ENCODE peak calls at places on chromosomes 13 and 19, in seven cellular contexts. One of them, this sample, is unnamed.

GRCh38 chr19:44640518-44640917 is 3.2 kb upstream of the PVR start:
- DNase-seq in Peyer's patch: no peak
- DNase-seq in PC-3: peak; percentile 82
- DNase-seq in choroid plexus epithelial cell: peak; percentile 31
- DNase-seq in astrocyte of the cerebellum: no peak
- DNase-seq in RWPE1: no peak
- DNase-seq in CD4-positive, alpha-beta T cell: no peak
- DNase-seq in this sample: no peak

GRCh38 chr13:43289458-43290255 is 266.3 kb downstream of the DNAJC15 start:
- DNase-seq in astrocyte of the cerebellum: no peak
- DNase-seq in PC-3: no peak
- DNase-seq in RWPE1: no peak
- DNase-seq in Peyer's patch: no peak
- DNase-seq in CD4-positive, alpha-beta T cell: no peak
- DNase-seq in choroid plexus epithelial cell: peak; percentile 16
- DNase-seq in this sample: no peak

GRCh38 chr19:42409477-42409876 is 17.7 kb downstream of the LIPE start:
- DNase-seq in CD4-positive, alpha-beta T cell: no peak
- DNase-seq in astrocyte of the cerebellum: no peak
- DNase-seq in PC-3: no peak
- DNase-seq in choroid plexus epithelial cell: no peak
- DNase-seq in Peyer's patch: no peak
- DNase-seq in RWPE1: no peak
- DNase-seq in this sample: no peak

GRCh38 chr13:40164137-40164536 is 502.3 kb downstream of the FOXO1 start:
- DNase-seq in PC-3: peak; percentile 25
- DNase-seq in RWPE1: peak; percentile 23
- DNase-seq in choroid plexus epithelial cell: peak; percentile 69
- DNase-seq in Peyer's patch: no peak
- DNase-seq in CD4-positive, alpha-beta T cell: no peak
- DNase-seq in astrocyte of the cerebellum: no peak
- DNase-seq in this sample: no peak

GRCh38 chr13:108835082-108835481 is 205.7 kb downstream of the MYO16 start:
- DNase-seq in choroid plexus epithelial cell: no peak
- DNase-seq in Peyer's patch: no peak
- DNase-seq in PC-3: no peak
- DNase-seq in astrocyte of the cerebellum: no peak
- DNase-seq in RWPE1: no peak
- DNase-seq in CD4-positive, alpha-beta T cell: no peak
- DNase-seq in this sample: no peak

GRCh38 chr19:5903502-5904301 is at the start of gene NDUFA11:
- DNase-seq in choroid plexus epithelial cell: peak; percentile 98
- DNase-seq in astrocyte of the cerebellum: peak; percentile 94
- DNase-seq in PC-3: peak; percentile 96
- DNase-seq in Peyer's patch: peak; percentile 99
- DNase-seq in RWPE1: peak; percentile 93
- DNase-seq in CD4-positive, alpha-beta T cell: peak; percentile 97
- DNase-seq in this sample: peak; percentile 96

GRCh38 chr13:76012091-76012721 is 376.1 kb downstream of the LMO7 start:
- DNase-seq in CD4-positive, alpha-beta T cell: no peak
- DNase-seq in Peyer's patch: no peak
- DNase-seq in RWPE1: no peak
- DNase-seq in astrocyte of the cerebellum: no peak
- DNase-seq in PC-3: peak; percentile 71
- DNase-seq in choroid plexus epithelial cell: peak; percentile 39
- DNase-seq in this sample: no peak

GRCh38 chr13:48233097-48233885 is at the start of gene ITM2B:
- DNase-seq in PC-3: peak; percentile 52
- DNase-seq in RWPE1: peak; percentile 79
- DNase-seq in astrocyte of the cerebellum: no peak
- DNase-seq in CD4-positive, alpha-beta T cell: peak; percentile 62
- DNase-seq in Peyer's patch: peak; percentile 75
- DNase-seq in choroid plexus epithelial cell: peak; percentile 77
- DNase-seq in this sample: peak; percentile 65

GRCh38 chr19:43784981-43785808 is 4.4 kb upstream of the KCNN4 start:
- DNase-seq in choroid plexus epithelial cell: peak; percentile 77
- DNase-seq in PC-3: peak; percentile 84
- DNase-seq in astrocyte of the cerebellum: no peak
- DNase-seq in CD4-positive, alpha-beta T cell: no peak
- DNase-seq in RWPE1: peak; percentile 70
- DNase-seq in Peyer's patch: peak; percentile 52
- DNase-seq in this sample: no peak

GRCh38 chr19:49149652-49150105 is 5.5 kb downstream of the HRC start:
- DNase-seq in Peyer's patch: no peak
- DNase-seq in PC-3: peak; percentile 74
- DNase-seq in astrocyte of the cerebellum: peak; percentile 74
- DNase-seq in CD4-positive, alpha-beta T cell: no peak
- DNase-seq in choroid plexus epithelial cell: peak; percentile 92
- DNase-seq in RWPE1: peak; percentile 87
- DNase-seq in this sample: no peak

GRCh38 chr19:33373701-33374405 is at the start of gene CEBPG:
- DNase-seq in CD4-positive, alpha-beta T cell: peak; percentile 37
- DNase-seq in choroid plexus epithelial cell: peak; percentile 74
- DNase-seq in astrocyte of the cerebellum: no peak
- DNase-seq in RWPE1: peak; percentile 70
- DNase-seq in Peyer's patch: peak; percentile 54
- DNase-seq in PC-3: peak; percentile 35
- DNase-seq in this sample: no peak

GRCh38 chr19:14718522-14719113 is 28.8 kb downstream of the ZNF333 start:
- DNase-seq in PC-3: no peak
- DNase-seq in Peyer's patch: no peak
- DNase-seq in astrocyte of the cerebellum: no peak
- DNase-seq in RWPE1: no peak
- DNase-seq in CD4-positive, alpha-beta T cell: no peak
- DNase-seq in choroid plexus epithelial cell: peak; percentile 2
- DNase-seq in this sample: no peak

GRCh38 chr13:45361596-45362206 is 20.7 kb upstream of the TPT1 start:
- DNase-seq in CD4-positive, alpha-beta T cell: no peak
- DNase-seq in astrocyte of the cerebellum: no peak
- DNase-seq in choroid plexus epithelial cell: no peak
- DNase-seq in RWPE1: peak; percentile 87
- DNase-seq in Peyer's patch: no peak
- DNase-seq in PC-3: peak; percentile 72
- DNase-seq in this sample: no peak

GRCh38 chr19:35585844-35586243 is at the start of gene PMIS2:
- DNase-seq in astrocyte of the cerebellum: no peak
- DNase-seq in Peyer's patch: no peak
- DNase-seq in PC-3: no peak
- DNase-seq in choroid plexus epithelial cell: peak; percentile 9
- DNase-seq in RWPE1: peak; percentile 38
- DNase-seq in CD4-positive, alpha-beta T cell: no peak
- DNase-seq in this sample: no peak

GRCh38 chr19:14218615-14219330 is 12.8 kb upstream of the ADGRL1 start:
- DNase-seq in choroid plexus epithelial cell: peak; percentile 29
- DNase-seq in astrocyte of the cerebellum: no peak
- DNase-seq in Peyer's patch: no peak
- DNase-seq in PC-3: no peak
- DNase-seq in RWPE1: no peak
- DNase-seq in CD4-positive, alpha-beta T cell: no peak
- DNase-seq in this sample: no peak

GRCh38 chr13:50400930-50401553 is 385.8 kb downstream of the KCNRG start:
- DNase-seq in astrocyte of the cerebellum: no peak
- DNase-seq in PC-3: no peak
- DNase-seq in Peyer's patch: no peak
- DNase-seq in choroid plexus epithelial cell: peak; percentile 83
- DNase-seq in CD4-positive, alpha-beta T cell: no peak
- DNase-seq in RWPE1: peak; percentile 48
- DNase-seq in this sample: no peak

DNA sequence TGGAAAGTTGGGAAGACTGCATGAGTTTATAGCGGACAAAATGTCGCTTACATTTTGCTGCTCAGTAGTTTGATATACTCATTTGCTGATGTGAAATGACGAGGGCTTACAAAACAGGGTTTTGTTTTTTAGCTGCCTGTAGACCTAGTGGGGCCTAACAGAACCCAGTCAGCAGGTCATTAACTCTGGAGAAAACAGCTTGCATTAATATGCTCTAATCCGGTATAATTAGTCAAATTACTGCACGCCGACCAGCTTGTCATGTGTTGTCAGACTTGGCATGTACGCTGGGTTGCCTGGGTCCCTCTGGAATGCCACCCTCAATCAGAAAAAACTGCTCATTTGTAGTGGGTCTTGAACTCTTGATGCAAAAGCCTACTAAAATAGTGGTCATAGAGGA is 37.7 kb upstream of the MAB21L1 start:
- DNase-seq in choroid plexus epithelial cell: no peak
- DNase-seq in CD4-positive, alpha-beta T cell: no peak
- DNase-seq in PC-3: no peak
- DNase-seq in astrocyte of the cerebellum: no peak
- DNase-seq in Peyer's patch: no peak
- DNase-seq in RWPE1: no peak
- DNase-seq in this sample: no peak
- TF ChIP-seq CTCF in choroid plexus epithelial cell: no peak
- TF ChIP-seq CTCF in CD4-positive, alpha-beta T cell: no peak
- TF ChIP-seq CTCF in PC-3: no peak
- TF ChIP-seq CTCF in astrocyte of the cerebellum: no peak
- TF ChIP-seq CTCF in Peyer's patch: no peak
- TF ChIP-seq CTCF in RWPE1: no peak
- TF ChIP-seq CTCF in this sample: no peak

GRCh38 chr19:29886535-29886934 is 55.5 kb upstream of the URI1 start:
- DNase-seq in choroid plexus epithelial cell: no peak
- DNase-seq in PC-3: no peak
- DNase-seq in RWPE1: no peak
- DNase-seq in Peyer's patch: no peak
- DNase-seq in CD4-positive, alpha-beta T cell: no peak
- DNase-seq in astrocyte of the cerebellum: no peak
- DNase-seq in this sample: no peak

GRCh38 chr19:29889702-29890101 is 52.3 kb upstream of the URI1 start:
- DNase-seq in Peyer's patch: no peak
- DNase-seq in PC-3: no peak
- DNase-seq in RWPE1: no peak
- DNase-seq in CD4-positive, alpha-beta T cell: no peak
- DNase-seq in choroid plexus epithelial cell: no peak
- DNase-seq in astrocyte of the cerebellum: no peak
- DNase-seq in this sample: no peak

GRCh38 chr19:29890392-29890791 is 51.6 kb upstream of the URI1 start:
- DNase-seq in PC-3: no peak
- DNase-seq in astrocyte of the cerebellum: no peak
- DNase-seq in choroid plexus epithelial cell: no peak
- DNase-seq in CD4-positive, alpha-beta T cell: no peak
- DNase-seq in Peyer's patch: no peak
- DNase-seq in RWPE1: no peak
- DNase-seq in this sample: no peak

GRCh38 chr19:29884466-29884865 is 57.6 kb upstream of the URI1 start:
- DNase-seq in choroid plexus epithelial cell: no peak
- DNase-seq in Peyer's patch: no peak
- DNase-seq in astrocyte of the cerebellum: no peak
- DNase-seq in PC-3: no peak
- DNase-seq in CD4-positive, alpha-beta T cell: no peak
- DNase-seq in RWPE1: no peak
- DNase-seq in this sample: no peak

DNA sequence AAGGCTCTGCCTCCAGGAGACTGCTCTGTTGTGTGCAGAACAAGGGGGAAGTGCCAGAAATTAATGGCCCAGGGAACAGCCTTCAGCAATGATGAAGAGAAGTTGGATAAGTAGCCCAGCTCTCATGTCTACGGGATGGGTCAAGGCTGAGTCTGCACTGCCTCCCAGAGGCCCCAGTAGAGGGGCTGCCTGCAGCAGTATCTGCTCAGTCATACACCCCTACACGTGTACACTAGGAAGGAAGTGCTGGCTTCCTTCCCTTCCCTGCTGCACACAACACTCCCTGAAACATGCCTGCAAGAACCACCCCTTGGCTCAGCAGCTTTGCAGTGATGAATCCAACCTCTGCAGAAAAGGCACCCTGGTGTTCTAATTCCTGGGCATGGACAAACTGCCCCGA is 54.5 kb upstream of the URI1 start:
- DNase-seq in astrocyte of the cerebellum: no peak
- DNase-seq in RWPE1: no peak
- DNase-seq in PC-3: no peak
- DNase-seq in Peyer's patch: no peak
- DNase-seq in choroid plexus epithelial cell: peak; percentile 22
- DNase-seq in CD4-positive, alpha-beta T cell: no peak
- DNase-seq in this sample: no peak
- TF ChIP-seq CTCF in astrocyte of the cerebellum: no peak
- TF ChIP-seq CTCF in RWPE1: no peak
- TF ChIP-seq CTCF in PC-3: no peak
- TF ChIP-seq CTCF in Peyer's patch: no peak
- TF ChIP-seq CTCF in choroid plexus epithelial cell: no peak
- TF ChIP-seq CTCF in CD4-positive, alpha-beta T cell: no peak
- TF ChIP-seq CTCF in this sample: no peak

DNA sequence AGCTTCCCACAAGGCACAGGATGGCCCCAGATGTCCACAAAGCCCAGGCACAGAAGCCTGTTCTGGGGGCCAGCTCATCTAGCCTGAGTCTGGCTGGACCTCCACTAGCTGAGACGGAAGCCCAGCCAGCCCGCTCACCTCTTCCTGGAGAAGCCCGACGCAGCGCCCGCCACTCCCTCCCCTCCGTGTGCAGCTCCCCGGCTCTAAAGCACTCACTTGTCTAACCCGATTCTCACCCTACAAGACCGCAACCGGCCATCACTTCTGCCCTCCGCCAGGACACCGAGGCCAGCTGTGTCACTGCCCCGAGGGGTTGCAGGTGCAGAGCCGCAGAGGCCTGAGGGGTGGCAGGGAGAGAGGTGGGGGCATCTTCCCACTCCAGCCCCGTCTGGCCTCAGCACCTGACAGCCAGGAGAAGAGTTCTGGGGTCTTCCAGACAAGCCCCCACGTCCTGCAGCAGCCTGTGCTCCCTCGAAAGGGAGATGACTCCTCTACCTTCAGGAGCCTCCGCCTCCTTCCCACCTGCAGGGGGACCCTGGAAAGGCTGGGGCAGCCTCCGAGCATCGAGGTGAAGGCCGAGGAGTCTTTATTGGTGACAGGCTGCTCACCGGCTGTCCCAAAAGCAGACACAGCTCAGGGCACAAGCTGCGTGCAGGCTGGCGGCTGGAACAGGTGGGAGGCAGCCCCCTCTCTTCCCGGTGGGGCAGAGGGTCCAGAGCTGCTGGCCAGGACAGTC is 5.9 kb upstream of the DIRAS1 start:
- DNase-seq in astrocyte of the cerebellum: no peak
- DNase-seq in PC-3: peak; percentile 35
- DNase-seq in Peyer's patch: peak; percentile 45
- DNase-seq in RWPE1: no peak
- DNase-seq in CD4-positive, alpha-beta T cell: no peak
- DNase-seq in choroid plexus epithelial cell: no peak
- DNase-seq in this sample: no peak
- TF ChIP-seq CTCF in astrocyte of the cerebellum: no peak
- TF ChIP-seq CTCF in PC-3: no peak
- TF ChIP-seq CTCF in Peyer's patch: no peak
- TF ChIP-seq CTCF in RWPE1: no peak
- TF ChIP-seq CTCF in CD4-positive, alpha-beta T cell: no peak
- TF ChIP-seq CTCF in choroid plexus epithelial cell: no peak
- TF ChIP-seq CTCF in this sample: no peak

DNA sequence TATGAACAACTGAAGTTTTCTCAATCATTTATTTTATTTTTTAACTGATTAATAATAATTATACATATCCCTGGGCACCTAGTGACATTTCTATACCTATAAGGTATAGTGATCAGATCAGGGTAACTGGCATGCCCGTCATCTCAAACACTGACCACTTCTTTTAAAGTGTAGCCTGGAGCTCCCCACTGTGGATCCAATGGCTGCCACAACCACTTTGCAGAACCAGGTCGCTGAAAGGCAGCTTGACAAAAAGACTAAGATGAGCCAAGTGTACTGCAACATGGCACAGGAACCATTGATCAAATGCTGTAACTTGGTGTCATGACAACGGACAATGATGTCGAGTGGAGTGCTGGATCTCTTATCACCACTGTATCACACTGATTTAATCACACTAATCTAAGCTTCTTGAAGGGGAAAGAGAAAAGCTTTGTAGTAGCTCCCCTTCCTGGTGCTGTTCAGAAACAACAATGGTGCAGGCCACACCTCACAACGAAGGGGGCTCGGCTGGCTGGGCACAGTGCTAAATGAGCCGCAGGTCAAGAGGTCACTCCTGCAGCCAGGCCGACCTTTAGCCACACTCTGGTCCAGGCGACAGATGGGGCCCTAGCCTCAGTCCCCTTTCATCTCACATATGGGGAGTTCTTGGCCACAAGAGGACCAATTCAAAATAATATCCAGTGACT is 2.3 kb upstream of the TNFRSF19 start:
- DNase-seq in RWPE1: no peak
- DNase-seq in choroid plexus epithelial cell: peak; percentile 38
- DNase-seq in CD4-positive, alpha-beta T cell: no peak
- DNase-seq in PC-3: peak; percentile 26
- DNase-seq in astrocyte of the cerebellum: no peak
- DNase-seq in Peyer's patch: no peak
- DNase-seq in this sample: no peak
- TF ChIP-seq CTCF in RWPE1: no peak
- TF ChIP-seq CTCF in choroid plexus epithelial cell: peak; percentile 43
- TF ChIP-seq CTCF in CD4-positive, alpha-beta T cell: no peak
- TF ChIP-seq CTCF in PC-3: peak; percentile 28
- TF ChIP-seq CTCF in astrocyte of the cerebellum: no peak
- TF ChIP-seq CTCF in Peyer's patch: no peak
- TF ChIP-seq CTCF in this sample: no peak